ENCODE peak calls at places on chromosomes 6 and 20, in five cellular contexts. J, I, M, P and G are unnamed samples.

GRCh38 chr20:23235173-23236027 is 115.2 kb upstream of the NXT1 start:
- DNase-seq in J (peak; percentile 81), I (peak; percentile 60), M (peak; percentile 49), P (peak; percentile 52), G (peak; percentile 61)

GRCh38 chr20:36466089-36466488 is 75.2 kb upstream of the MYL9 start:
- DNase-seq in J (no peak), I (no peak), M (no peak), P (no peak), G (no peak)

GRCh38 chr6:141460743-141461484 is 671.8 kb upstream of the GJE1 start:
- DNase-seq in J (no peak), I (no peak), M (no peak), P (no peak), G (no peak)

GRCh38 chr6:164832410-164832809 is 477.0 kb downstream of the C6orf118 start:
- DNase-seq in J (no peak), I (no peak), M (no peak), P (no peak), G (no peak)

GRCh38 chr6:138527376-138528092 is 28.2 kb upstream of the NHSL1 start:
- DNase-seq in J (no peak), I (peak; percentile 24), M (no peak), P (no peak), G (no peak)

GRCh38 chr20:31515775-31516107 is 1.5 kb downstream of the HM13 start:
- DNase-seq in J (no peak), I (no peak), M (no peak), P (no peak), G (no peak)

GRCh38 chr20:21739682-21740081 is 34.2 kb downstream of the PAX1 start:
- DNase-seq in J (no peak), I (no peak), M (no peak), P (no peak), G (no peak)

GRCh38 chr20:841568-842546 is 8.3 kb downstream of the FAM110A start:
- DNase-seq in J (no peak), I (no peak), M (peak; percentile 59), P (no peak), G (peak; percentile 87)

GRCh38 chr20:58659841-58660240 is 8.8 kb downstream of the STX16 start:
- DNase-seq in J (no peak), I (no peak), M (peak; percentile 28), P (no peak), G (no peak)

GRCh38 chr6:17473554-17473953 is 80.2 kb downstream of the CAP2 start:
- DNase-seq in J (no peak), I (no peak), M (peak; percentile 74), P (no peak), G (no peak)

GRCh38 chr6:116884530-116884929 is 7.5 kb downstream of the RFX6 start:
- DNase-seq in J (no peak), I (no peak), M (no peak), P (no peak), G (no peak)

GRCh38 chr6:7324520-7324919 is 11.5 kb upstream of the SSR1 start:
- DNase-seq in J (no peak), I (no peak), M (no peak), P (no peak), G (no peak)

GRCh38 chr20:17023811-17024210 is 203.0 kb upstream of the PCSK2 start:
- DNase-seq in J (no peak), I (peak; percentile 27), M (no peak), P (no peak), G (no peak)

GRCh38 chr6:157688960-157689599 is 134.0 kb upstream of the SNX9 start:
- DNase-seq in J (no peak), I (no peak), M (peak; percentile 64), P (peak; percentile 27), G (peak; percentile 62)

GRCh38 chr20:57947421-57948176 is 237.8 kb upstream of the PMEPA1 start:
- DNase-seq in J (no peak), I (no peak), M (no peak), P (no peak), G (no peak)

GRCh38 chr6:159089909-159090308 is 45.1 kb upstream of the TAGAP start:
- DNase-seq in J (no peak), I (no peak), M (no peak), P (no peak), G (peak; percentile 7)

GRCh38 chr6:138824482-138825134 is 28.7 kb downstream of the ECT2L start:
- DNase-seq in J (no peak), I (no peak), M (no peak), P (no peak), G (no peak)

GRCh38 chr20:63005862-63006564 is 751 bp downstream of the BHLHE23 start:
- DNase-seq in J (no peak), I (no peak), M (no peak), P (no peak), G (no peak)

GRCh38 chr6:79949235-79949634 is 1.9 kb upstream of the ELOVL4 start:
- DNase-seq in J (no peak), I (peak; percentile 51), M (peak; percentile 66), P (peak; percentile 85), G (peak; percentile 64)

GRCh38 chr6:79632580-79632979 is 1.5 kb downstream of the SH3BGRL2 start:
- DNase-seq in J (no peak), I (no peak), M (no peak), P (no peak), G (no peak)

GRCh38 chr6:157487110-157487773 is 106.3 kb downstream of the ZDHHC14 start:
- DNase-seq in J (no peak), I (no peak), M (no peak), P (no peak), G (peak; percentile 10)

GRCh38 chr20:48120120-48120519 is 334.8 kb upstream of the SULF2 start:
- DNase-seq in J (no peak), I (no peak), M (no peak), P (no peak), G (no peak)

GRCh38 chr6:13360671-13361540 is 32.6 kb upstream of the TBC1D7 start:
- DNase-seq in J (no peak), I (no peak), M (no peak), P (no peak), G (no peak)

GRCh38 chr20:37095108-37095608 is 639 bp downstream of the RBL1 start:
- DNase-seq in J (no peak), I (no peak), M (peak; percentile 63), P (no peak), G (peak; percentile 57)

GRCh38 chr6:143973097-143973979 is 34.7 kb downstream of the PLAGL1 start:
- DNase-seq in J (no peak), I (peak; percentile 90), M (no peak), P (no peak), G (no peak)

GRCh38 chr6:431986-432385 is 40.4 kb downstream of the IRF4 start:
- DNase-seq in J (no peak), I (no peak), M (no peak), P (no peak), G (no peak)

GRCh38 chr6:145508107-145508506 is 227.2 kb downstream of the EPM2A start:
- DNase-seq in J (no peak), I (no peak), M (no peak), P (no peak), G (no peak)

GRCh38 chr20:63932606-63933160 is 23.5 kb downstream of the UCKL1 start:
- DNase-seq in J (no peak), I (no peak), M (no peak), P (no peak), G (no peak)

GRCh38 chr6:37303891-37304503 is 46.1 kb upstream of the TMEM217 start:
- DNase-seq in J (no peak), I (no peak), M (peak; percentile 20), P (peak; percentile 10), G (no peak)

GRCh38 chr6:128465368-128466343 is 54.7 kb downstream of the PTPRK start:
- DNase-seq in J (no peak), I (no peak), M (peak; percentile 33), P (no peak), G (no peak)

GRCh38 chr6:40227735-40228134 is 293.5 kb upstream of the MOCS1 start:
- DNase-seq in J (no peak), I (no peak), M (no peak), P (no peak), G (no peak)

DNA sequence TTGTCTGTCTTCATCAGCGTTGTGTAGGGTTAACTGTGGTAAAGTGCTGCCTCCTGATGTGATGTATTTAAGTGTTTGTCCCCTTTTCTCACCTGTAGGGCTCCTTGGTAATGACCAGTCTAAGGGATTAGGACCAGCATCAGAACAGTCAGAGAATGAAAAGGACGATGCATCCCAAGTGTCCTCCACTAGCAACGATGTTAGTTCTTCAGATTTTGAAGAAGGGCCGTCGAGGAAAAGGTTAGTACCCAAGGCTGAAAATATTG is 164.2 kb downstream of the JARID2 start:
- DNase-seq in J (no peak), I (no peak), M (no peak), P (no peak), G (no peak)
- H3K4me1 ChIP-seq in J (no peaks in the 10 kb centered on the region), I (peaks cover 19% of the 10 kb centered on the region), M (no peaks in the 10 kb centered on the region), P (no peaks in the 10 kb centered on the region), G (no peaks in the 10 kb centered on the region)

GRCh38 chr6:63574554-63574900 is 2.2 kb downstream of the LOC128125822 start:
- DNase-seq in J (no peak), I (no peak), M (no peak), P (no peak), G (no peak)

GRCh38 chr6:63573899-63574553 is 1.7 kb downstream of the LOC128125822 start:
- DNase-seq in J (no peak), I (peak; percentile 40), M (peak; percentile 60), P (peak; percentile 62), G (peak; percentile 77)

GRCh38 chr6:63578757-63579156 is 6.5 kb downstream of the LOC128125822 start:
- DNase-seq in J (no peak), I (no peak), M (no peak), P (no peak), G (no peak)

GRCh38 chr6:63576985-63577712 is 4.9 kb downstream of the LOC128125822 start:
- DNase-seq in J (no peak), I (no peak), M (no peak), P (no peak), G (no peak)

GRCh38 chr6:63576147-63576772 is 4.0 kb downstream of the LOC128125822 start:
- DNase-seq in J (no peak), I (no peak), M (no peak), P (no peak), G (no peak)
- H3K4me1 ChIP-seq in J (no peaks in the 10 kb centered on the region), I (no peaks in the 10 kb centered on the region), M (peaks cover 2% of the 10 kb centered on the region), P (peaks cover 25% of the 10 kb centered on the region), G (no peaks in the 10 kb centered on the region)

DNA sequence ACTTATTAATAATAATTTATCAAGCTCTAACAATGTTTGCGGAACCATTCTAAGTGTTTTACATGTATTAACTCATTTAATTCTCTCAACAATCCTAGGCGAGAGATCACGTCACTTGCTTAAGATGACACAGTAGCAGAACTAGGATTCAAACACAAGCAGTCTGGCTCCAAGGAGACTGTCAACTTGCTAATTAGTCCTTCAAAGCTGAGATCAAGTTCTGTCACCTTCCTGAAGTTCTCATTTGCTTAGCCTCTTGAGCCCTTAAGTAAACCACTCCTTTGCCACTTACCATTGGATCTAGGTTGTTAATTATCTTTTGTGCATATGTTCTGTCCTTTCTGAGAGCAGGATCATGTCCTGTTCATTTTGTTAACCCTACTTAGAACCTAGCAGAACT is 14.1 kb downstream of the FKBP5 start:
- DNase-seq in J (no peak), I (no peak), M (no peak), P (no peak), G (no peak)
- H3K4me1 ChIP-seq in J (no peaks in the 10 kb centered on the region), I (no peaks in the 10 kb centered on the region), M (peaks cover 2% of the 10 kb centered on the region), P (peaks cover 9% of the 10 kb centered on the region), G (peaks cover 6% of the 10 kb centered on the region)

DNA sequence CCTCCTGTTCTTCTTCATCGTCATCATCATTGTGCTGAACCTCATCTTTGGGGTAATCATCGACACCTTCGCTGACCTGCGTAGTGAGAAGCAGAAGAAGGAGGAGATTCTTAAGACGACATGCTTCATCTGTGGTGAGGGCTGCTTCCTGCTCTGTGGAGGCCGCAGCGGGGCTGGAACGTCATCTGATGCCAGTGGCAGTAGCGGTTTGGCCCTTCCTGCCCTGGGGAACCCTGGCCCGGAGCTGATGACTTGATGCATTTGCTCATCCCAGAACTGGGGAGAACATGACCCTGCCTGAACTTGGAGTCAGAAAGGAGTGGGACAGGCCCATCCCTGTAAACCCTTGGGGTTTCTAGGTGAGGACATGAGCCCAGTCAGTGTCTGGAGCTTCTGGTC is 18.7 kb downstream of the UQCC2 start:
- DNase-seq in J (no peak), I (no peak), M (peak; percentile 46), P (no peak), G (peak; percentile 35)
- H3K4me1 ChIP-seq in J (no peaks in the 10 kb centered on the region), I (peaks cover 11% of the 10 kb centered on the region), M (no peaks in the 10 kb centered on the region), P (peaks cover 5% of the 10 kb centered on the region), G (no peaks in the 10 kb centered on the region)